ENCODE peak calls at places on chromosomes 1 and 21, in ten cellular contexts. One of them, this sample, is unnamed. For H3K4me1, the result is how much of the 10 kb centered on the place peaks cover.

GRCh38 chr1:26177182-26177684 is at the start of gene CNKSR1:
- DNase-seq in PC-3: peak
- DNase-seq in ovary: no peak
- DNase-seq in breast epithelium: peak
- DNase-seq in testis: no peak
- DNase-seq in A549: no peak
- DNase-seq in heart right ventricle: no peak
- DNase-seq in adrenal gland: no peak
- DNase-seq in IMR-90: no peak
- DNase-seq in left lung: peak
- DNase-seq in this sample: peak

GRCh38 chr1:197130677-197131304 is 15.7 kb downstream of the ASPM start:
- DNase-seq in A549: no peak
- DNase-seq in left lung: no peak
- DNase-seq in ovary: no peak
- DNase-seq in adrenal gland: no peak
- DNase-seq in PC-3: peak
- DNase-seq in breast epithelium: no peak
- DNase-seq in testis: no peak
- DNase-seq in heart right ventricle: no peak
- DNase-seq in IMR-90: peak
- DNase-seq in this sample: no peak

GRCh38 chr1:203176273-203176672 is 647 bp upstream of the MYBPH start:
- DNase-seq in ovary: no peak
- DNase-seq in PC-3: no peak
- DNase-seq in left lung: no peak
- DNase-seq in A549: no peak
- DNase-seq in heart right ventricle: no peak
- DNase-seq in adrenal gland: no peak
- DNase-seq in IMR-90: no peak
- DNase-seq in breast epithelium: no peak
- DNase-seq in testis: no peak
- DNase-seq in this sample: no peak

GRCh38 chr1:81414417-81415087 is 386.2 kb upstream of the ADGRL2 start:
- DNase-seq in adrenal gland: peak
- DNase-seq in A549: peak
- DNase-seq in testis: peak
- DNase-seq in breast epithelium: no peak
- DNase-seq in heart right ventricle: peak
- DNase-seq in left lung: peak
- DNase-seq in PC-3: peak
- DNase-seq in IMR-90: peak
- DNase-seq in ovary: peak
- DNase-seq in this sample: no peak

GRCh38 chr1:53350853-53351767 is 23.2 kb upstream of the LRP8 start:
- DNase-seq in IMR-90: no peak
- DNase-seq in A549: no peak
- DNase-seq in heart right ventricle: no peak
- DNase-seq in left lung: no peak
- DNase-seq in PC-3: no peak
- DNase-seq in ovary: peak
- DNase-seq in breast epithelium: no peak
- DNase-seq in adrenal gland: no peak
- DNase-seq in testis: no peak
- DNase-seq in this sample: peak

GRCh38 chr1:41282679-41283317 is 40.7 kb upstream of the SCMH1 start:
- DNase-seq in adrenal gland: peak
- DNase-seq in breast epithelium: no peak
- DNase-seq in IMR-90: peak
- DNase-seq in A549: peak
- DNase-seq in left lung: no peak
- DNase-seq in PC-3: peak
- DNase-seq in testis: peak
- DNase-seq in heart right ventricle: peak
- DNase-seq in ovary: peak
- DNase-seq in this sample: no peak

GRCh38 chr1:53747841-53748240 is 8.9 kb upstream of the GLIS1 start:
- DNase-seq in A549: no peak
- DNase-seq in PC-3: no peak
- DNase-seq in heart right ventricle: no peak
- DNase-seq in ovary: no peak
- DNase-seq in IMR-90: no peak
- DNase-seq in left lung: no peak
- DNase-seq in testis: no peak
- DNase-seq in breast epithelium: no peak
- DNase-seq in adrenal gland: no peak
- DNase-seq in this sample: no peak

GRCh38 chr21:38645282-38645681 is 147.0 kb upstream of the ERG start:
- DNase-seq in heart right ventricle: no peak
- DNase-seq in PC-3: peak
- DNase-seq in testis: no peak
- DNase-seq in adrenal gland: no peak
- DNase-seq in breast epithelium: no peak
- DNase-seq in A549: no peak
- DNase-seq in ovary: no peak
- DNase-seq in left lung: no peak
- DNase-seq in IMR-90: peak
- DNase-seq in this sample: no peak

GRCh38 chr1:61953076-61953789 is 211.0 kb downstream of the PATJ start:
- DNase-seq in left lung: no peak
- DNase-seq in ovary: no peak
- DNase-seq in testis: no peak
- DNase-seq in A549: no peak
- DNase-seq in PC-3: no peak
- DNase-seq in heart right ventricle: no peak
- DNase-seq in breast epithelium: no peak
- DNase-seq in adrenal gland: no peak
- DNase-seq in IMR-90: no peak
- DNase-seq in this sample: no peak

GRCh38 chr1:61953790-61954150 is 211.5 kb downstream of the PATJ start:
- DNase-seq in left lung: no peak
- DNase-seq in ovary: no peak
- DNase-seq in IMR-90: no peak
- DNase-seq in heart right ventricle: no peak
- DNase-seq in PC-3: no peak
- DNase-seq in testis: no peak
- DNase-seq in breast epithelium: no peak
- DNase-seq in A549: no peak
- DNase-seq in adrenal gland: no peak
- DNase-seq in this sample: no peak

GRCh38 chr1:61952675-61953074 is 210.4 kb downstream of the PATJ start:
- DNase-seq in testis: no peak
- DNase-seq in ovary: no peak
- DNase-seq in heart right ventricle: no peak
- DNase-seq in A549: no peak
- DNase-seq in IMR-90: no peak
- DNase-seq in PC-3: no peak
- DNase-seq in adrenal gland: no peak
- DNase-seq in left lung: no peak
- DNase-seq in breast epithelium: no peak
- DNase-seq in this sample: no peak

GRCh38 chr1:61950418-61950817 is 208.1 kb downstream of the PATJ start:
- DNase-seq in testis: no peak
- DNase-seq in left lung: no peak
- DNase-seq in heart right ventricle: no peak
- DNase-seq in ovary: no peak
- DNase-seq in PC-3: peak
- DNase-seq in breast epithelium: no peak
- DNase-seq in adrenal gland: no peak
- DNase-seq in A549: no peak
- DNase-seq in IMR-90: no peak
- DNase-seq in this sample: no peak

DNA sequence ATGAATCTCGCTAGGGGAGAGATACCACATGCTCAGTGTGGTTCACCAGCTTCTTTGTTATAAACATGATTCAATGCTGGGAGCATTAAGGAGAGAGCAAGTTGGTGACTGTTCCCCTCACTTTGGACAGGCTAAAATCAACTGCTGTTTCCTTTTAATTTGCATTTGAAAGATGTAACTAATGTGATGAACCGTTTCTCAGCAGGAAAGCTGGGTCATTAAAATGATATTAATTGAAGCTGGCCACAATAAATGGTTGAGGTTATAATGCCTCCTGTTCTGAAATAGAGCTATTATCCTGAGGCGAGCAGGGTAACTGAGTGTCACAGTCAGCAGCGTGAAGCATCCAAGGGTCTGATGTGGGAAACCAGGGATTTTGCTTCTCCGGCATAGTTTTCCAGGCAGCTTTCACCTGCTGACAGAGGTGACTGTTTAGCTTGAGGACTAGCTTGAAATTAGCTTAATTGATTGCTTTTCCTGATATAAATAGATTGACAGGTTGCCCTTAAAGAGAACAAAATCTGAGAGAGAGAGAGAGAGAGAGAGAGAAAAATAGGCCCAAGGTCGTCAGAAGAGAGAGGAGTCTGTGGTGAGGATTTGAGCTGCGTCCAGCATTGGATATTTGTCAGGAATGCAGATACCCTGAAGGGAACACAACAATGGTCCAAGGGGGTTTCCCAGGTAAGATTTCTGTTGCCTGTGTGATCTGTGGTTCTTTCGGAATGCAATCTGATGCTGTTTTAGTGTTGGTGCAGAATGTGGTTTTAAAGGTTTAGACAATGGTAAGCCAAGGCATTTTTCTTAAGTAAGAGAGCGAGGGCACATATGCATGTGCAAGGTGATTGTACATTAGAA is 209.7 kb downstream of the PATJ start:
- DNase-seq in adrenal gland: no peak
- DNase-seq in IMR-90: peak
- DNase-seq in A549: no peak
- DNase-seq in heart right ventricle: no peak
- DNase-seq in testis: no peak
- DNase-seq in PC-3: peak
- DNase-seq in left lung: no peak
- DNase-seq in breast epithelium: no peak
- DNase-seq in ovary: no peak
- DNase-seq in this sample: no peak
- TF ChIP-seq CTCF in adrenal gland: no peak
- TF ChIP-seq CTCF in IMR-90: no peak
- TF ChIP-seq CTCF in A549: no peak
- TF ChIP-seq CTCF in heart right ventricle: no peak
- TF ChIP-seq CTCF in testis: no peak
- TF ChIP-seq CTCF in PC-3: no peak
- TF ChIP-seq CTCF in left lung: no peak
- TF ChIP-seq CTCF in breast epithelium: no peak
- TF ChIP-seq CTCF in ovary: no peak
- TF ChIP-seq CTCF in this sample: no peak

GRCh38 chr1:12617511-12617900 is 504 bp downstream of the DHRS3 start:
- DNase-seq in left lung: no peak
- DNase-seq in ovary: no peak
- DNase-seq in breast epithelium: no peak
- DNase-seq in IMR-90: no peak
- DNase-seq in PC-3: peak
- DNase-seq in adrenal gland: no peak
- DNase-seq in A549: no peak
- DNase-seq in heart right ventricle: no peak
- DNase-seq in testis: no peak
- DNase-seq in this sample: no peak

GRCh38 chr1:12615166-12615915 is 2.7 kb downstream of the DHRS3 start:
- DNase-seq in IMR-90: peak
- DNase-seq in heart right ventricle: no peak
- DNase-seq in ovary: no peak
- DNase-seq in A549: no peak
- DNase-seq in breast epithelium: no peak
- DNase-seq in adrenal gland: no peak
- DNase-seq in PC-3: peak
- DNase-seq in left lung: no peak
- DNase-seq in testis: no peak
- DNase-seq in this sample: no peak

GRCh38 chr1:12616709-12617373 is 1.2 kb downstream of the DHRS3 start:
- DNase-seq in heart right ventricle: peak
- DNase-seq in IMR-90: no peak
- DNase-seq in PC-3: peak
- DNase-seq in adrenal gland: peak
- DNase-seq in A549: no peak
- DNase-seq in ovary: peak
- DNase-seq in left lung: peak
- DNase-seq in breast epithelium: no peak
- DNase-seq in testis: peak
- DNase-seq in this sample: no peak

GRCh38 chr1:12614402-12615165 is 3.4 kb downstream of the DHRS3 start:
- DNase-seq in IMR-90: no peak
- DNase-seq in adrenal gland: no peak
- DNase-seq in PC-3: no peak
- DNase-seq in testis: no peak
- DNase-seq in breast epithelium: no peak
- DNase-seq in ovary: no peak
- DNase-seq in heart right ventricle: no peak
- DNase-seq in A549: no peak
- DNase-seq in left lung: no peak
- DNase-seq in this sample: no peak

GRCh38 chr1:12615916-12616708 is 1.9 kb downstream of the DHRS3 start:
- DNase-seq in heart right ventricle: peak
- DNase-seq in A549: no peak
- DNase-seq in breast epithelium: no peak
- DNase-seq in PC-3: peak
- DNase-seq in testis: peak
- DNase-seq in left lung: peak
- DNase-seq in ovary: peak
- DNase-seq in IMR-90: peak
- DNase-seq in adrenal gland: peak
- DNase-seq in this sample: no peak
- H3K4me1 ChIP-seq in heart right ventricle: half or more
- H3K4me1 ChIP-seq in A549: under half
- H3K4me1 ChIP-seq in breast epithelium: under half
- H3K4me1 ChIP-seq in PC-3: under half
- H3K4me1 ChIP-seq in testis: under half
- H3K4me1 ChIP-seq in left lung: half or more
- H3K4me1 ChIP-seq in ovary: under half
- H3K4me1 ChIP-seq in IMR-90: under half
- H3K4me1 ChIP-seq in adrenal gland: under half
- H3K4me1 ChIP-seq in this sample: under half

DNA sequence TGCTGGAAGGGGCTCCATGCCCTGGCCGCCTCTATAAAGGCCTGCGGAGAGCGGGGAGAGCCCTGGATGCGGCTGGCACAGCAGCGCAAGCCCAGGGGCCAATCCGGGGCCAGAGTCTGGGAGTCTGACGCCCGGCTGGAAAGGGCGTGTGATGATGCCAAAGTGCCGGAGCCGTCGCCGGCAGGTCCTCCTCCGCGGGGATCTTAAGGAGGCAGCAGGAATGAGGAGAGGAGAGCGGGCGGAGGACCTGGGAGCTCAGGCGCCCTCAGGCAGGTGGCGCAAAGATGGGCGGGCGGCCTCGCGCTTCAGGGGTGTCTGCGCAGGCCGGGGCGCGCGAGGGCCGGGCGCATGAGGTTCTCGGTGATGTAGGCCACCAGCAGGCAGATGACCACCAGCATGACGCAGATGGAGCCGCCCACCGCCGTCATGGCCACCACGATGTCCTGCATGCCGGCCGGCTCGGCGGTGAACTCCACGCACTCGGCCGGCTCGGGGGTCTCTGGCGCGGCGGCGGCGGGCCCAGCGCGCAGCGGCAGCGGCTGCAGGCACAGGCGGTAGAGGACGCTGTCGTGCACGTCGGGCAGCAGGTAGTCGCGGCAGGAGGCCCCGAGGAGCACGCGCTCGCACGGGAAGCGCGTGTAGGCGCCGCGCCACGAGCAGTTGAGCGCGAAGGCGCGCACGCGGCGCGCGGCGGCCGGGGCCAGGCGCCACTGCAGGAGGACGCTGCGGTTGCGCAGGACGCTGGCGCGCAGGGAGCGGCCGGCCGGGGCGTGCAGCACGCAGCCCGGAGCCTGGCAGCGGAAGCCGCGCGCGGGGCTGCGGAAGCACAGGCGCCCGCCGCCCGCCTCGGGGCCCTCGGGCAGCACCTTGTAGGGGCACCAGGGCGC is 662 bp downstream of the FNDC10 start:
- DNase-seq in heart right ventricle: peak
- DNase-seq in IMR-90: peak
- DNase-seq in testis: no peak
- DNase-seq in left lung: peak
- DNase-seq in A549: no peak
- DNase-seq in breast epithelium: no peak
- DNase-seq in adrenal gland: no peak
- DNase-seq in PC-3: peak
- DNase-seq in ovary: no peak
- DNase-seq in this sample: no peak
- TF ChIP-seq CTCF in heart right ventricle: no peak
- TF ChIP-seq CTCF in IMR-90: peak
- TF ChIP-seq CTCF in testis: no peak
- TF ChIP-seq CTCF in left lung: no peak
- TF ChIP-seq CTCF in A549: no peak
- TF ChIP-seq CTCF in breast epithelium: no peak
- TF ChIP-seq CTCF in adrenal gland: no peak
- TF ChIP-seq CTCF in PC-3: no peak
- TF ChIP-seq CTCF in ovary: no peak
- TF ChIP-seq CTCF in this sample: no peak

GRCh38 chr1:201650608-201650933 is 111.6 kb downstream of the NAV1 start:
- DNase-seq in breast epithelium: no peak
- DNase-seq in A549: no peak
- DNase-seq in PC-3: no peak
- DNase-seq in heart right ventricle: no peak
- DNase-seq in testis: no peak
- DNase-seq in adrenal gland: no peak
- DNase-seq in left lung: no peak
- DNase-seq in ovary: no peak
- DNase-seq in IMR-90: no peak
- DNase-seq in this sample: no peak
- H3K4me1 ChIP-seq in breast epithelium: under half
- H3K4me1 ChIP-seq in A549: under half
- H3K4me1 ChIP-seq in PC-3: under half
- H3K4me1 ChIP-seq in heart right ventricle: half or more
- H3K4me1 ChIP-seq in testis: under half
- H3K4me1 ChIP-seq in adrenal gland: under half
- H3K4me1 ChIP-seq in left lung: under half
- H3K4me1 ChIP-seq in ovary: under half
- H3K4me1 ChIP-seq in IMR-90: under half
- H3K4me1 ChIP-seq in this sample: under half

This sample was measured in RWPE2.